ENCODE peak calls at places on chromosomes 6 and 20, in five cellular contexts. D is stimulated activated naive CD8-positive, alpha-beta T cell treated with anti-CD3 and anti-CD28 coated beads, Interleukin-15, amount 100 ng/mL, for 72 hours; U is NCI-H1092; I is SW 1271; L is amniotic stem cell. G is an unnamed sample.

GRCh38 chr6:151043944-151044343 is 178.4 kb downstream of the MTHFD1L start:
- DNase-seq in D (no peak), U (no peak), I (no peak), L (no peak), G (no peak)

GRCh38 chr6:159077123-159077522 is 32.3 kb upstream of the TAGAP start:
- DNase-seq in D (peak), U (no peak), I (no peak), L (no peak), G (no peak)

GRCh38 chr6:90186637-90187361 is 109.8 kb downstream of the BACH2 start:
- DNase-seq in D (no peak), U (no peak), I (no peak), L (no peak), G (no peak)

GRCh38 chr6:32680055-32680454 is 13.6 kb upstream of the HLA-DQB1 start:
- DNase-seq in D (no peak), U (no peak), I (no peak), L (no peak), G (no peak)

GRCh38 chr20:36377348-36378326 is 71.5 kb downstream of the DLGAP4 start:
- DNase-seq in D (no peak), U (no peak), I (no peak), L (no peak), G (no peak)

GRCh38 chr6:118216751-118217150 is 309.7 kb downstream of the SLC35F1 start:
- DNase-seq in D (no peak), U (no peak), I (no peak), L (no peak), G (no peak)

GRCh38 chr6:88556663-88557062 is 390.5 kb upstream of the CNR1 start:
- DNase-seq in D (no peak), U (no peak), I (no peak), L (no peak), G (no peak)

GRCh38 chr20:23226612-23227265 is 123.9 kb upstream of the NXT1 start:
- DNase-seq in D (no peak), U (no peak), I (no peak), L (no peak), G (no peak)

GRCh38 chr6:158068156-158068892 is 86.7 kb downstream of the SYNJ2 start:
- DNase-seq in D (no peak), U (no peak), I (no peak), L (no peak), G (no peak)

GRCh38 chr6:161245363-161245762 is 28.5 kb downstream of the AGPAT4 start:
- DNase-seq in D (no peak), U (no peak), I (no peak), L (no peak), G (no peak)

GRCh38 chr6:79201127-79201526 is 33.4 kb downstream of the HMGN3 start:
- DNase-seq in D (no peak), U (no peak), I (no peak), L (no peak), G (no peak)

GRCh38 chr6:135603249-135603648 is 105.7 kb upstream of the AHI1 start:
- DNase-seq in D (no peak), U (no peak), I (no peak), L (no peak), G (no peak)

GRCh38 chr6:46023216-46023915 is 7.7 kb upstream of the CLIC5 start:
- DNase-seq in D (no peak), U (no peak), I (no peak), L (no peak), G (no peak)

GRCh38 chr6:43806041-43806757 is 36.2 kb downstream of the VEGFA start:
- DNase-seq in D (no peak), U (no peak), I (no peak), L (no peak), G (no peak)

GRCh38 chr20:2914160-2914559 is 40.9 kb downstream of the PTPRA start:
- DNase-seq in D (no peak), U (no peak), I (peak), L (no peak), G (no peak)

GRCh38 chr6:76790881-76791280 is 672.4 kb downstream of the HTR1B start:
- DNase-seq in D (no peak), U (no peak), I (no peak), L (no peak), G (no peak)

GRCh38 chr6:33008944-33009861 is at the start of gene HLA-DOA:
- DNase-seq in D (peak), U (no peak), I (peak), L (no peak), G (no peak)

G was measured in non-pigmented ciliary epithelial cell.